ENCODE peak calls at places on chromosomes 7 and 10, in six cellular contexts. B is K562, K is Panc1, J is HepG2, Q is suprapubic skin, M is GM23338. U is an unnamed sample.

GRCh38 chr10:128456271-128456670 is 330.0 kb upstream of the MKI67 start:
- DNase-seq in K (no peak), M (no peak), J (no peak), B (no peak), Q (no peak), U (no peak)

GRCh38 chr10:636769-637168 is 52.7 kb downstream of the DIP2C start:
- DNase-seq in Q (peak; percentile 40), B (no peak), J (no peak), M (no peak), K (no peak), U (no peak)

GRCh38 chr7:27107391-27107900 is 5.0 kb upstream of the HOXA2 start:
- DNase-seq in B (no peak), J (no peak), Q (no peak), M (no peak), K (no peak), U (no peak)

GRCh38 chr10:96501985-96502384 is 11.7 kb downstream of the TLL2 start:
- DNase-seq in Q (no peak), M (no peak), K (no peak), B (no peak), J (peak; percentile 36), U (peak; percentile 91)

GRCh38 chr7:121755818-121756501 is 117.0 kb upstream of the PTPRZ1 start:
- DNase-seq in J (no peak), Q (no peak), M (peak; percentile 70), K (no peak), B (no peak), U (no peak)

GRCh38 chr10:43205681-43206390 is 61.0 kb downstream of the RASGEF1A start:
- DNase-seq in J (no peak), K (no peak), Q (peak; percentile 49), B (no peak), M (no peak), U (no peak)

GRCh38 chr10:69489506-69490090 is 38.3 kb downstream of the TSPAN15 start:
- DNase-seq in B (no peak), K (no peak), J (no peak), Q (peak; percentile 34), M (no peak), U (no peak)

GRCh38 chr7:107384025-107384424 is 85.8 kb upstream of the GPR22 start:
- DNase-seq in B (no peak), J (no peak), M (peak; percentile 28), K (no peak), Q (no peak), U (no peak)

GRCh38 chr10:77614778-77615625 is 22.6 kb downstream of the KCNMA1 start:
- DNase-seq in B (no peak), J (no peak), Q (no peak), K (no peak), M (no peak), U (no peak)
- TF ChIP-seq POLR2AphosphoS5 in B (no peak), J (no peak), Q (no peak), K (no peak), M (no peak), U (peak; percentile 64)

DNA sequence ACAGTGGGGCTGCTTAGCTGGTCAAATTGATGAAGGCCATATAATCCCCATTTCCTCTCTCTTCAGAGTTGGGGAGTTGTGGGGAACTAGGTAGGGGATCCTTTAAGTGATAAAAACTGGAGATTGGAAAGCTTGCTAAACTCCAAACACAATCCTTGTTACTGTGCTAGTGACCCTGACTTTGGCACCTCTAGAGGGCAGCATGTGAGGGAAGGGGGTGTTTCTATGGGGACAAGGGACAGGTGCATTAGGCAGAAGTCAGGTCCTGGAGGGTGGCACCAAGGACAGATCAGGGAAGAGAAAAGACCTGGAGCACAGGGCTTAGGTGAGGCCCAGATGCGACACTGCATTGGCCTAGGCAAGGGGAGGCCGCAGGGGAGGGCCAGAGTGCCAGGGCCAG is 66.9 kb downstream of the CDHR3 start:
- DNase-seq in Q (no peak), M (peak; percentile 54), J (no peak), B (no peak), K (no peak), U (no peak)
- TF ChIP-seq CTCF in Q (no peak), M (peak; percentile 73), J (peak; percentile 29), B (peak; percentile 44), K (no peak), U (no peak)

DNA sequence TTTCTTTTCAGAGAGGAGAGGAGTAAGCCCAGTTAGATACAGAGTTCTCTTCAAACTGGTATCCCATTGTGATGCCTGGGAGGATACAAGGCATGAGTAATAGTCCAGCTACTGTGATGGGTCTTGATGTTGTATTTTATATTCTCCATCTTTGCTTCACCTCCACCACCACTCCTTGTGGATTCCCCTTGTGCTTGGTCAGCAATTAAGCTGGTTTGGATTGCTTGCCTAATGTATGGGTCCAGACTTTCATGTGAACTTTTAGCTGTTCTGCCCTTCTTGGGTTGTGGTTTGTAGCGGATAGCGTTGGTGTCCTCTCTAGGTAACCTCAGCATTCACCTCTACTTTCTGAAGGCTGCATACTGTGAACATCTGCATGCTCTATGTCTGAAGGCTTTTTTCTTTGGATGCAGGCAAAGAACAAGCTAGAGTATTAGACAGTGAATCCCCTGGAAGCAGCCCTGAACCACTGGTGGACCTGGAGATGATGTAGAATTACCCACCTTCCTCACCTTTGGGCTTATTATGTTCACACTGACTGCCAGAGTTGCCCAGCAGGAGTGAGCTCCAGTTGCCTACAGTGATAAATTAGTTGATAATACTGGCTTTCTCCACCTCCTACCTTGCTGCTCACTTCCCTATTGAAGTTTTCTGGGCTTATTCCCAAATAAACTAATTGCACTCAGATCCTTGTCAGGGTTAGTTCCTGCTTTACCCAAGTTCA is 126.5 kb upstream of the MTPN start:
- DNase-seq in Q (no peak), M (no peak), B (no peak), K (no peak), J (no peak), U (no peak)
- TF ChIP-seq POLR2AphosphoS5 in Q (no peak), M (no peak), B (no peak), K (no peak), J (no peak), U (no peak)

GRCh38 chr7:36473454-36474282 is 84.0 kb downstream of the ANLN start:
- DNase-seq in M (peak; percentile 80), J (peak; percentile 43), Q (no peak), B (peak; percentile 53), K (no peak), U (no peak)
- TF ChIP-seq CTCF in M (peak; percentile 84), J (peak; percentile 80), Q (no peak), B (peak; percentile 88), K (peak; percentile 88), U (peak; percentile 18)

GRCh38 chr10:6384847-6385246 is 182.1 kb downstream of the PFKFB3 start:
- DNase-seq in M (no peak), K (no peak), B (no peak), Q (no peak), J (no peak), U (no peak)

GRCh38 chr10:6385683-6386082 is 183.0 kb downstream of the PFKFB3 start:
- DNase-seq in J (no peak), B (no peak), M (no peak), Q (no peak), K (no peak), U (no peak)

GRCh38 chr10:6384031-6384430 is 181.3 kb downstream of the PFKFB3 start:
- DNase-seq in J (no peak), M (no peak), Q (no peak), B (no peak), K (no peak), U (peak; percentile 62)

GRCh38 chr10:6382081-6382480 is 179.3 kb downstream of the PFKFB3 start:
- DNase-seq in M (no peak), Q (no peak), K (no peak), B (no peak), J (no peak), U (peak; percentile 89)

DNA sequence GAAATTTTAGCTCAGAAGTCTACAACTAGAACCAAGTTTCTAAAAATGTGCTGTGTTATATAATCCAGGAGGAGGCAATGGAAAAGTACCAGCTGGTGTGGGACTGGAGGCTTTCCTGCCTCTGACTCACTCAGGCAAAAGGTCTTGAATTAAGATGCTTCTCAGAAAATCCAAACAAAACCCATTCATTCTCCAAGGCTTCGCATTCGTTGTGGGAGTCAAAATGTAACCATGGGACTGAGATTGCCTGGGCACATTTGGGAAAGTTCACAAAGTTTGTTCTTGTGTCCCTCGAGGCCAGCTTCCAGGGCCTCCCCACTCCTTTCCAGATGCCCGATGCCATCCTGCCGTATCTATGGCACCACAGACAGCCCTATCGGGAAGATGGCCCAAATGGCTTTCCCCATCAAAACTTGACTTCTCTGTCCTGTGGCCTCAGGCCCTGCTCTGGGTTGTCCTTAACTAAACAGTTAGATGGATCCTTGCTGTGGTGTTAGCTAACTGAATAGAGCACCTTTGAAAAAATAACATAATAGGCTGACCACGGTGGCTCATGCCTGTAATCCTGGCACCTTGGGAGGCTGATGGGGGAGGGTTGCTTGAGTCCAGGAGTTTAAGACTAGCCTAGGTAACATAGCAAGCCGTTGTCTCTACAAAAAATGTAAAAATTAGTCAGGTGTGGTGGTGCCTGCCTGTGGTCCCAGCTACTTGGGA is 180.5 kb downstream of the PFKFB3 start:
- DNase-seq in J (no peak), M (no peak), Q (no peak), K (no peak), B (no peak), U (peak; percentile 90)
- TF ChIP-seq POLR2AphosphoS5 in J (no peak), M (no peak), Q (no peak), K (no peak), B (no peak), U (peak; percentile 34)

U was measured in esophagus muscularis mucosa.